ENCODE peak calls at places on chromosomes 13 and 19, in five cellular contexts. S is small intestine, A is left ventricle myocardium superior, L is AG08395, C is thoracic aorta. K is an unnamed sample.

GRCh38 chr13:105255472-105255871 is 1280.0 kb downstream of the EFNB2 start:
- DNase-seq in A (no peak), S (peak; percentile 11), L (no peak), C (no peak), K (no peak)

GRCh38 chr13:100196380-100196779 is 107.5 kb downstream of the PCCA start:
- DNase-seq in C (no peak), A (no peak), L (no peak), S (no peak), K (no peak)

GRCh38 chr13:30572859-30573275 is 44.9 kb upstream of the USPL1 start:
- DNase-seq in A (no peak), L (peak; percentile 51), S (peak; percentile 70), C (no peak), K (no peak)

GRCh38 chr19:29576761-29577661 is 29.1 kb upstream of the POP4 start:
- DNase-seq in C (no peak), S (no peak), L (no peak), A (no peak), K (peak; percentile 69)

GRCh38 chr13:111413407-111414187 is 93.2 kb downstream of the TEX29 start:
- DNase-seq in C (no peak), L (no peak), S (no peak), A (no peak), K (no peak)

GRCh38 chr19:16888629-16889371 is at the start of gene F2RL3:
- DNase-seq in L (peak; percentile 39), C (no peak), S (peak; percentile 8), A (peak; percentile 68), K (no peak)

GRCh38 chr19:6765738-6766356 is 1.4 kb downstream of the SH2D3A start:
- DNase-seq in L (no peak), S (peak; percentile 98), C (no peak), A (no peak), K (no peak)

GRCh38 chr13:40640845-40641458 is 25.5 kb downstream of the FOXO1 start:
- DNase-seq in S (no peak), A (no peak), L (no peak), C (no peak), K (no peak)

GRCh38 chr13:50678464-50679162 is 164.9 kb downstream of the DLEU7 start:
- DNase-seq in S (no peak), A (no peak), C (no peak), L (peak; percentile 81), K (no peak)

GRCh38 chr19:27906081-27906480 is 1306.9 kb downstream of the UQCRFS1 start:
- DNase-seq in A (no peak), S (no peak), C (no peak), L (no peak), K (no peak)

GRCh38 chr13:94702181-94703041 is 9.9 kb downstream of the SOX21 start:
- DNase-seq in L (no peak), A (no peak), S (no peak), C (no peak), K (no peak)

GRCh38 chr19:364496-365287 is 20.1 kb upstream of the MIER2 start:
- DNase-seq in S (no peak), A (no peak), C (no peak), L (no peak), K (peak; percentile 67)

GRCh38 chr19:27676877-27677276 is 1536.1 kb downstream of the UQCRFS1 start:
- DNase-seq in L (no peak), C (no peak), S (no peak), A (no peak), K (peak; percentile 5)

GRCh38 chr13:28494861-28495585 is at the start of gene FLT1:
- DNase-seq in A (peak; percentile 76), C (no peak), S (no peak), L (peak; percentile 42), K (peak; percentile 91)

GRCh38 chr19:21422244-21422643 is 25.3 kb downstream of the ZNF493 start:
- DNase-seq in S (no peak), C (no peak), L (no peak), A (no peak), K (no peak)

GRCh38 chr19:33194884-33195710 is 967 bp downstream of the LRP3 start:
- DNase-seq in L (peak; percentile 75), C (no peak), A (peak; percentile 64), S (peak; percentile 12), K (no peak)

GRCh38 chr13:100044936-100045335 is 44.0 kb upstream of the PCCA start:
- DNase-seq in A (no peak), L (no peak), C (no peak), S (no peak), K (no peak)

GRCh38 chr19:48558018-48558684 is 6.2 kb downstream of the SULT2B1 start:
- DNase-seq in C (no peak), S (peak; percentile 99), A (no peak), L (peak; percentile 75), K (no peak)

GRCh38 chr13:112741835-112742570 is 52.2 kb downstream of the ATP11A start:
- DNase-seq in L (no peak), S (no peak), A (no peak), C (no peak), K (no peak)

GRCh38 chr19:46573679-46574522 is 27.2 kb upstream of the CALM3 start:
- DNase-seq in A (no peak), S (no peak), L (no peak), C (no peak), K (no peak)